ENCODE peak calls at places on chromosomes 3 and 15, in eight cellular contexts. Q is stimulated activated CD4-positive, alpha-beta T cell treated with anti-CD3 and anti-CD28 coated beads, Interleukin-4, amount 100 ng/mL, for 1 hour; G is HFF-Myc; S is H7; Z is endodermal cell; P is CD8-positive, alpha-beta memory T cell; V is NCI-H1092; J is activated effector memory CD4-positive, alpha-beta T cell treated with Interleukin-2 at 50 U/mL for 16 hours. X is an unnamed sample.

GRCh38 chr3:131083190-131083863 is 56.6 kb downstream of the NEK11 start:
- DNase-seq in Q (no peak), S (peak; percentile 23), J (no peak), V (peak; percentile 91), P (no peak), G (peak; percentile 2), Z (peak; percentile 59), X (peak; percentile 41)

GRCh38 chr15:35256555-35256954 is 171.5 kb upstream of the NANOGP8 start:
- DNase-seq in J (no peak), Z (no peak), P (no peak), G (peak; percentile 70), S (no peak), V (no peak), Q (no peak), X (no peak)

GRCh38 chr3:119588112-119588511 is 8.8 kb downstream of the ADPRH start:
- DNase-seq in Q (peak; percentile 15), G (no peak), P (no peak), J (no peak), Z (no peak), V (no peak), S (no peak), X (no peak)

GRCh38 chr15:37995461-37996347 is 61.3 kb downstream of the TMCO5A start:
- DNase-seq in V (no peak), G (peak; percentile 39), P (no peak), S (no peak), Q (no peak), Z (no peak), J (no peak), X (no peak)

GRCh38 chr15:90660195-90660995 is 56.8 kb upstream of the BLM start:
- DNase-seq in J (peak; percentile 48), V (no peak), P (peak; percentile 37), Q (peak; percentile 70), Z (peak; percentile 81), G (no peak), S (peak; percentile 66), X (peak; percentile 41)

GRCh38 chr3:150545419-150546225 is 674 bp downstream of the SERP1 start:
- DNase-seq in V (no peak), Q (peak; percentile 46), S (peak; percentile 55), J (peak; percentile 47), Z (no peak), P (peak; percentile 9), G (no peak), X (no peak)

GRCh38 chr3:133121471-133121870 is 83.3 kb downstream of the TMEM108 start:
- DNase-seq in Z (no peak), G (no peak), S (no peak), V (no peak), J (no peak), Q (no peak), P (no peak), X (no peak)

GRCh38 chr3:23004971-23005370 is 198.2 kb upstream of the UBE2E2 start:
- DNase-seq in V (no peak), G (no peak), S (no peak), J (no peak), Q (no peak), Z (no peak), P (no peak), X (no peak)

GRCh38 chr3:48652923-48653715 is 9.6 kb downstream of the CELSR3 start:
- DNase-seq in G (no peak), Z (no peak), J (no peak), P (no peak), Q (no peak), S (no peak), V (no peak), X (no peak)

GRCh38 chr3:197595470-197596185 is 39.9 kb upstream of the BDH1 start:
- DNase-seq in Z (no peak), V (no peak), Q (no peak), G (no peak), P (no peak), J (no peak), S (no peak), X (no peak)

GRCh38 chr15:65939901-65940617 is 70.8 kb downstream of the RAB11A start:
- DNase-seq in P (no peak), V (peak; percentile 75), Q (no peak), J (no peak), S (no peak), Z (no peak), G (peak; percentile 74), X (no peak)

GRCh38 chr3:19436746-19437145 is 288.4 kb downstream of the KCNH8 start:
- DNase-seq in J (no peak), Z (no peak), P (no peak), S (no peak), V (no peak), G (no peak), Q (no peak), X (no peak)

GRCh38 chr3:181615666-181616065 is 96.1 kb upstream of the SOX2 start:
- DNase-seq in S (no peak), V (no peak), J (no peak), P (no peak), Q (no peak), G (no peak), Z (no peak), X (no peak)

GRCh38 chr15:99967841-99968371 is 234.7 kb upstream of the LYSMD4 start:
- DNase-seq in Z (peak; percentile 24), G (no peak), S (no peak), Q (no peak), J (no peak), V (peak; percentile 8), P (no peak), X (no peak)

GRCh38 chr15:23857028-23857641 is 170.0 kb upstream of the NDN start:
- DNase-seq in V (peak; percentile 3), Z (peak; percentile 86), Q (no peak), J (no peak), S (peak; percentile 29), P (no peak), G (no peak), X (peak; percentile 57)

GRCh38 chr3:111669926-111670630 is 74.9 kb upstream of the ZBED2 start:
- DNase-seq in V (no peak), Z (no peak), G (no peak), J (no peak), P (no peak), Q (no peak), S (no peak), X (no peak)

GRCh38 chr3:99895706-99896441 is 78.2 kb downstream of the CMSS1 start:
- DNase-seq in P (no peak), Q (no peak), J (no peak), G (peak; percentile 97), Z (no peak), V (no peak), S (no peak), X (no peak)

GRCh38 chr3:47650294-47650693 is 71.6 kb upstream of the CSPG5 start:
- DNase-seq in J (no peak), P (no peak), G (no peak), Q (no peak), Z (no peak), S (no peak), V (no peak), X (no peak)

GRCh38 chr3:67790043-67790442 is 135.6 kb upstream of the SUCLG2 start:
- DNase-seq in J (peak; percentile 36), Q (peak; percentile 53), V (peak; percentile 0), Z (peak; percentile 90), P (peak; percentile 46), S (peak; percentile 51), G (no peak), X (peak; percentile 75)

GRCh38 chr3:60079076-60079475 is 1029.3 kb upstream of the CFAP20DC start:
- DNase-seq in Z (no peak), P (no peak), Q (peak; percentile 46), J (no peak), G (no peak), V (no peak), S (peak; percentile 16), X (peak; percentile 36)

GRCh38 chr15:51403072-51403878 is 61.8 kb downstream of the GLDN start:
- DNase-seq in S (no peak), V (no peak), Z (peak; percentile 54), P (no peak), G (no peak), Q (no peak), J (no peak), X (peak; percentile 23)

GRCh38 chr3:25944328-25944727 is 154.4 kb downstream of the OXSM start:
- DNase-seq in V (no peak), S (no peak), P (no peak), Z (no peak), G (no peak), Q (no peak), J (no peak), X (no peak)

GRCh38 chr15:60941448-60941847 is 287.7 kb downstream of the RORA start:
- DNase-seq in V (no peak), Q (no peak), Z (no peak), P (no peak), J (no peak), S (no peak), G (no peak), X (no peak)

GRCh38 chr3:66363133-66363532 is 137.7 kb downstream of the LRIG1 start:
- DNase-seq in J (no peak), Q (no peak), G (no peak), S (no peak), Z (no peak), V (no peak), P (no peak), X (no peak)

GRCh38 chr3:165254812-165255211 is 58.6 kb upstream of the SLITRK3 start:
- DNase-seq in Q (no peak), J (no peak), Z (no peak), S (peak; percentile 2), G (no peak), V (no peak), P (no peak), X (no peak)

GRCh38 chr15:20645956-20646355 is 104.4 kb upstream of the GOLGA6L6 start:
- DNase-seq in V (no peak), Z (no peak), Q (peak; percentile 31), J (no peak), G (no peak), P (peak; percentile 37), S (no peak), X (no peak)

GRCh38 chr15:62068071-62068786 is 1.5 kb downstream of the C2CD4A start:
- DNase-seq in V (no peak), J (peak; percentile 6), Z (peak; percentile 86), G (no peak), Q (peak; percentile 28), S (peak; percentile 80), P (peak; percentile 10), X (peak; percentile 65)

GRCh38 chr3:58141766-58142345 is 68.9 kb downstream of the DNASE1L3 start:
- DNase-seq in Z (no peak), G (no peak), J (no peak), Q (no peak), P (no peak), V (no peak), S (no peak), X (no peak)

GRCh38 chr3:58231666-58232065 is 5.9 kb upstream of the ABHD6 start:
- DNase-seq in G (no peak), P (no peak), V (no peak), J (no peak), Q (no peak), Z (no peak), S (no peak), X (no peak)

GRCh38 chr3:46208167-46208704 is at the start of gene CCR1:
- DNase-seq in J (no peak), Q (peak; percentile 13), Z (peak; percentile 85), V (no peak), P (peak; percentile 41), S (peak; percentile 31), G (no peak), X (peak; percentile 61)

GRCh38 chr3:11919390-11919789 is 72.7 kb upstream of the TAMM41 start:
- DNase-seq in J (no peak), V (no peak), G (no peak), Q (no peak), Z (peak; percentile 48), S (peak; percentile 58), P (no peak), X (no peak)

GRCh38 chr3:122767690-122768372 is 25.8 kb downstream of the HSPBAP1 start:
- DNase-seq in G (no peak), Z (no peak), J (no peak), S (no peak), P (no peak), Q (no peak), V (no peak), X (no peak)

X was measured in H9.